ENCODE peak calls at places on chromosomes 13 and 19, in seven cellular contexts. One of them, this sample, is unnamed.

GRCh38 chr13:70623260-70623659 is 515.0 kb upstream of the KLHL1 start:
- DNase-seq in stomach: no peak
- DNase-seq in tibial nerve: no peak
- DNase-seq in heart left ventricle: no peak
- DNase-seq in breast epithelium: no peak
- DNase-seq in ovary: no peak
- DNase-seq in IMR-90: peak; percentile 0
- DNase-seq in this sample: no peak

GRCh38 chr19:56110515-56111448 is 10.3 kb downstream of the ZNF787 start:
- DNase-seq in stomach: peak; percentile 73
- DNase-seq in tibial nerve: no peak
- DNase-seq in heart left ventricle: no peak
- DNase-seq in breast epithelium: no peak
- DNase-seq in ovary: peak; percentile 85
- DNase-seq in IMR-90: peak; percentile 39
- DNase-seq in this sample: no peak

GRCh38 chr19:51607077-51607476 is 23.1 kb downstream of the SIGLEC5 start:
- DNase-seq in stomach: no peak
- DNase-seq in tibial nerve: no peak
- DNase-seq in heart left ventricle: no peak
- DNase-seq in breast epithelium: no peak
- DNase-seq in ovary: no peak
- DNase-seq in IMR-90: no peak
- DNase-seq in this sample: no peak

GRCh38 chr19:2270157-2270571 is 11.8 kb downstream of the PEAK3 start:
- DNase-seq in stomach: no peak
- DNase-seq in tibial nerve: no peak
- DNase-seq in heart left ventricle: peak; percentile 73
- DNase-seq in breast epithelium: no peak
- DNase-seq in ovary: peak; percentile 80
- DNase-seq in IMR-90: no peak
- DNase-seq in this sample: no peak

GRCh38 chr13:66405908-66406802 is 824.0 kb downstream of the PCDH9 start:
- DNase-seq in stomach: no peak
- DNase-seq in tibial nerve: no peak
- DNase-seq in heart left ventricle: no peak
- DNase-seq in breast epithelium: peak; percentile 50
- DNase-seq in ovary: no peak
- DNase-seq in IMR-90: peak; percentile 65
- DNase-seq in this sample: peak; percentile 16

GRCh38 chr13:40515702-40516101 is 150.7 kb downstream of the FOXO1 start:
- DNase-seq in stomach: no peak
- DNase-seq in tibial nerve: no peak
- DNase-seq in heart left ventricle: no peak
- DNase-seq in breast epithelium: no peak
- DNase-seq in ovary: no peak
- DNase-seq in IMR-90: no peak
- DNase-seq in this sample: no peak

GRCh38 chr19:10952809-10953208 is 8.0 kb upstream of the SMARCA4 start:
- DNase-seq in stomach: peak; percentile 33
- DNase-seq in tibial nerve: no peak
- DNase-seq in heart left ventricle: no peak
- DNase-seq in breast epithelium: peak; percentile 68
- DNase-seq in ovary: no peak
- DNase-seq in IMR-90: no peak
- DNase-seq in this sample: peak; percentile 89

GRCh38 chr13:48123827-48124226 is 28.9 kb upstream of the MED4 start:
- DNase-seq in stomach: no peak
- DNase-seq in tibial nerve: no peak
- DNase-seq in heart left ventricle: no peak
- DNase-seq in breast epithelium: no peak
- DNase-seq in ovary: no peak
- DNase-seq in IMR-90: no peak
- DNase-seq in this sample: peak; percentile 41

GRCh38 chr13:109214393-109214792 is 572.0 kb downstream of the IRS2 start:
- DNase-seq in stomach: no peak
- DNase-seq in tibial nerve: no peak
- DNase-seq in heart left ventricle: no peak
- DNase-seq in breast epithelium: no peak
- DNase-seq in ovary: no peak
- DNase-seq in IMR-90: peak; percentile 37
- DNase-seq in this sample: no peak

GRCh38 chr19:44072543-44073401 is 813 bp downstream of the ZNF284 start:
- DNase-seq in stomach: no peak
- DNase-seq in tibial nerve: no peak
- DNase-seq in heart left ventricle: no peak
- DNase-seq in breast epithelium: no peak
- DNase-seq in ovary: no peak
- DNase-seq in IMR-90: no peak
- DNase-seq in this sample: no peak

GRCh38 chr13:113272791-113273190 is 24.2 kb upstream of the LAMP1 start:
- DNase-seq in stomach: no peak
- DNase-seq in tibial nerve: no peak
- DNase-seq in heart left ventricle: no peak
- DNase-seq in breast epithelium: no peak
- DNase-seq in ovary: no peak
- DNase-seq in IMR-90: no peak
- DNase-seq in this sample: no peak

GRCh38 chr13:80835902-80836301 is 495.0 kb upstream of the SPRY2 start:
- DNase-seq in stomach: no peak
- DNase-seq in tibial nerve: no peak
- DNase-seq in heart left ventricle: no peak
- DNase-seq in breast epithelium: no peak
- DNase-seq in ovary: no peak
- DNase-seq in IMR-90: no peak
- DNase-seq in this sample: no peak

GRCh38 chr19:30420881-30421280 is 48.7 kb downstream of the ZNF536 start:
- DNase-seq in stomach: no peak
- DNase-seq in tibial nerve: no peak
- DNase-seq in heart left ventricle: no peak
- DNase-seq in breast epithelium: no peak
- DNase-seq in ovary: no peak
- DNase-seq in IMR-90: no peak
- DNase-seq in this sample: no peak

GRCh38 chr13:78326608-78327007 is 276.7 kb downstream of the POU4F1 start:
- DNase-seq in stomach: no peak
- DNase-seq in tibial nerve: no peak
- DNase-seq in heart left ventricle: no peak
- DNase-seq in breast epithelium: no peak
- DNase-seq in ovary: no peak
- DNase-seq in IMR-90: no peak
- DNase-seq in this sample: no peak

GRCh38 chr13:93248627-93249047 is 22.0 kb downstream of the GPC6 start:
- DNase-seq in stomach: peak; percentile 31
- DNase-seq in tibial nerve: no peak
- DNase-seq in heart left ventricle: no peak
- DNase-seq in breast epithelium: no peak
- DNase-seq in ovary: no peak
- DNase-seq in IMR-90: peak; percentile 35
- DNase-seq in this sample: peak; percentile 16

GRCh38 chr19:36152061-36152885 is at the start of gene COX7A1:
- DNase-seq in stomach: no peak
- DNase-seq in tibial nerve: peak; percentile 53
- DNase-seq in heart left ventricle: peak; percentile 89
- DNase-seq in breast epithelium: peak; percentile 67
- DNase-seq in ovary: peak; percentile 72
- DNase-seq in IMR-90: no peak
- DNase-seq in this sample: no peak

GRCh38 chr19:54188224-54188871 is 1.0 kb downstream of the MBOAT7 start:
- DNase-seq in stomach: no peak
- DNase-seq in tibial nerve: no peak
- DNase-seq in heart left ventricle: no peak
- DNase-seq in breast epithelium: no peak
- DNase-seq in ovary: no peak
- DNase-seq in IMR-90: peak; percentile 61
- DNase-seq in this sample: no peak

GRCh38 chr19:17236414-17236716 is 9.4 kb downstream of the NR2F6 start:
- DNase-seq in stomach: no peak
- DNase-seq in tibial nerve: no peak
- DNase-seq in heart left ventricle: no peak
- DNase-seq in breast epithelium: no peak
- DNase-seq in ovary: no peak
- DNase-seq in IMR-90: no peak
- DNase-seq in this sample: no peak

GRCh38 chr19:49147923-49148682 is 7.1 kb downstream of the HRC start:
- DNase-seq in stomach: no peak
- DNase-seq in tibial nerve: no peak
- DNase-seq in heart left ventricle: peak; percentile 60
- DNase-seq in breast epithelium: no peak
- DNase-seq in ovary: no peak
- DNase-seq in IMR-90: no peak
- DNase-seq in this sample: no peak

GRCh38 chr13:101706651-101707050 is 254.2 kb downstream of the ITGBL1 start:
- DNase-seq in stomach: no peak
- DNase-seq in tibial nerve: no peak
- DNase-seq in heart left ventricle: peak; percentile 52
- DNase-seq in breast epithelium: peak; percentile 30
- DNase-seq in ovary: no peak
- DNase-seq in IMR-90: peak; percentile 94
- DNase-seq in this sample: no peak
- H3K36me3 ChIP-seq in stomach: no peaks in the 10 kb centered on the region
- H3K36me3 ChIP-seq in tibial nerve: no peaks in the 10 kb centered on the region
- H3K36me3 ChIP-seq in heart left ventricle: no peaks in the 10 kb centered on the region
- H3K36me3 ChIP-seq in breast epithelium: no peaks in the 10 kb centered on the region
- H3K36me3 ChIP-seq in ovary: no peaks in the 10 kb centered on the region
- H3K36me3 ChIP-seq in IMR-90: no peaks in the 10 kb centered on the region
- H3K36me3 ChIP-seq in this sample: no peaks in the 10 kb centered on the region

GRCh38 chr13:79808475-79808874 is 327.5 kb downstream of the NDFIP2 start:
- DNase-seq in stomach: no peak
- DNase-seq in tibial nerve: no peak
- DNase-seq in heart left ventricle: no peak
- DNase-seq in breast epithelium: no peak
- DNase-seq in ovary: no peak
- DNase-seq in IMR-90: no peak
- DNase-seq in this sample: no peak

GRCh38 chr13:79810018-79810417 is 329.1 kb downstream of the NDFIP2 start:
- DNase-seq in stomach: no peak
- DNase-seq in tibial nerve: no peak
- DNase-seq in heart left ventricle: no peak
- DNase-seq in breast epithelium: no peak
- DNase-seq in ovary: no peak
- DNase-seq in IMR-90: no peak
- DNase-seq in this sample: no peak

GRCh38 chr13:79805317-79805716 is 324.4 kb downstream of the NDFIP2 start:
- DNase-seq in stomach: no peak
- DNase-seq in tibial nerve: no peak
- DNase-seq in heart left ventricle: no peak
- DNase-seq in breast epithelium: no peak
- DNase-seq in ovary: no peak
- DNase-seq in IMR-90: no peak
- DNase-seq in this sample: no peak

GRCh38 chr13:79806821-79807220 is 325.9 kb downstream of the NDFIP2 start:
- DNase-seq in stomach: no peak
- DNase-seq in tibial nerve: no peak
- DNase-seq in heart left ventricle: no peak
- DNase-seq in breast epithelium: no peak
- DNase-seq in ovary: no peak
- DNase-seq in IMR-90: no peak
- DNase-seq in this sample: no peak

GRCh38 chr13:79807554-79807953 is 326.6 kb downstream of the NDFIP2 start:
- DNase-seq in stomach: no peak
- DNase-seq in tibial nerve: no peak
- DNase-seq in heart left ventricle: no peak
- DNase-seq in breast epithelium: no peak
- DNase-seq in ovary: no peak
- DNase-seq in IMR-90: no peak
- DNase-seq in this sample: no peak
- H3K4me1 ChIP-seq in stomach: no peaks in the 10 kb centered on the region
- H3K4me1 ChIP-seq in tibial nerve: no peaks in the 10 kb centered on the region
- H3K4me1 ChIP-seq in heart left ventricle: peaks cover 20% of the 10 kb centered on the region
- H3K4me1 ChIP-seq in breast epithelium: no peaks in the 10 kb centered on the region
- H3K4me1 ChIP-seq in ovary: no peaks in the 10 kb centered on the region
- H3K4me1 ChIP-seq in IMR-90: peaks cover 8% of the 10 kb centered on the region
- H3K4me1 ChIP-seq in this sample: no peaks in the 10 kb centered on the region

GRCh38 chr13:26221721-26222522 is at the start of gene RNF6:
- DNase-seq in stomach: peak; percentile 96
- DNase-seq in tibial nerve: peak; percentile 89
- DNase-seq in heart left ventricle: peak; percentile 91
- DNase-seq in breast epithelium: peak; percentile 95
- DNase-seq in ovary: peak; percentile 94
- DNase-seq in IMR-90: peak; percentile 99
- DNase-seq in this sample: peak; percentile 98
- TF ChIP-seq POLR2A in stomach: no peak
- TF ChIP-seq POLR2A in tibial nerve: peak; percentile 24
- TF ChIP-seq POLR2A in heart left ventricle: no peak
- TF ChIP-seq POLR2A in breast epithelium: no peak
- TF ChIP-seq POLR2A in ovary: peak; percentile 30
- TF ChIP-seq POLR2A in IMR-90: peak; percentile 72
- TF ChIP-seq POLR2A in this sample: peak; percentile 61

GRCh38 chr13:110942248-110942981 is 27.5 kb upstream of the ANKRD10 start:
- DNase-seq in stomach: no peak
- DNase-seq in tibial nerve: no peak
- DNase-seq in heart left ventricle: no peak
- DNase-seq in breast epithelium: no peak
- DNase-seq in ovary: no peak
- DNase-seq in IMR-90: peak; percentile 44
- DNase-seq in this sample: no peak

GRCh38 chr13:110937511-110938303 is 22.8 kb upstream of the ANKRD10 start:
- DNase-seq in stomach: no peak
- DNase-seq in tibial nerve: no peak
- DNase-seq in heart left ventricle: no peak
- DNase-seq in breast epithelium: no peak
- DNase-seq in ovary: no peak
- DNase-seq in IMR-90: no peak
- DNase-seq in this sample: no peak

GRCh38 chr13:110936519-110936918 is 21.6 kb upstream of the ANKRD10 start:
- DNase-seq in stomach: no peak
- DNase-seq in tibial nerve: no peak
- DNase-seq in heart left ventricle: no peak
- DNase-seq in breast epithelium: no peak
- DNase-seq in ovary: no peak
- DNase-seq in IMR-90: no peak
- DNase-seq in this sample: no peak

GRCh38 chr13:110944121-110944967 is 29.5 kb upstream of the ANKRD10 start:
- DNase-seq in stomach: peak; percentile 32
- DNase-seq in tibial nerve: no peak
- DNase-seq in heart left ventricle: no peak
- DNase-seq in breast epithelium: no peak
- DNase-seq in ovary: no peak
- DNase-seq in IMR-90: peak; percentile 69
- DNase-seq in this sample: peak; percentile 36

DNA sequence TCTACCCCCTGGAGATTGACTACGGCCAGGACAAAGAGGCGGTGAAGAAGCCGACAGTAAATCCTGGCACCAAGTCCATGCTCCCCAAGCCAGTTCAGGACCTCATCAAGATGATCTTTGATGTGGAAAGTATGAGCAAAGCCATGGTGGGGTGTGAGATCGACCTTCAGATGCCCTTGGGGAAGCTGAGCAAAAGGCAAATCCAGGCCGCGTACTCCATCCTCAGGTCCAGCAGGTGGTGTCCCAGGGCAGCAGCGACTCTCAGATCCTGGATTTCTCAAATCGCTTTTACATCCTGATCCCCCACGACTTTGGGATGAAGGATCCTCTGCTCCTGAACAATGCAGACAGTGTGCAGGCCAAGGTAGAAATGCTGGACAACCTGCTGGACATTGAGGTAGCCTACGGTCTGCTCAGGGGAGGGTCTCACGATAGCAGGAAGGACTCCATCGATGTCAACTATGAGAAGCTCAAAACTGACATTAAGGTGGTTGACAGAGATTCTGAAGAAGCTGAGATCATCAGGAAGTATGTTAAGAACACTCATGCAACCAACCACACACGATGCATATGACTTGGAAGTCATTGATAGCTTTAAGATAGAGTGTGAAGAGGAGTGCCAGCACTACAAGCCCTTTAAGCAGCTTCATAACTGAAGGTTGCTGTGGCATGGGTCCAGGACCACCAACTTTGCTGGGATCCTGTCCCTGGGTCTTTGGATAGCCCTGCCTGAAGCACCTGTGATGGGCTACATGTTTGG is 24.0 kb upstream of the ANKRD10 start:
- DNase-seq in stomach: no peak
- DNase-seq in tibial nerve: no peak
- DNase-seq in heart left ventricle: no peak
- DNase-seq in breast epithelium: no peak
- DNase-seq in ovary: no peak
- DNase-seq in IMR-90: no peak
- DNase-seq in this sample: no peak
- H3K36me3 ChIP-seq in stomach: no peaks in the 10 kb centered on the region
- H3K36me3 ChIP-seq in tibial nerve: no peaks in the 10 kb centered on the region
- H3K36me3 ChIP-seq in heart left ventricle: no peaks in the 10 kb centered on the region
- H3K36me3 ChIP-seq in breast epithelium: no peaks in the 10 kb centered on the region
- H3K36me3 ChIP-seq in ovary: no peaks in the 10 kb centered on the region
- H3K36me3 ChIP-seq in IMR-90: no peaks in the 10 kb centered on the region
- H3K36me3 ChIP-seq in this sample: no peaks in the 10 kb centered on the region